ENCODE peak calls at places on chromosomes 13 and 19, in six cellular contexts. One of them, this sample, is unnamed.
A peak's percentile ranks its signal among the peaks of the same experiment; 100 is the strongest.

GRCh38 chr19:7926021-7926726 is at the start of gene CTXN1:
- DNase-seq in pancreas: peak; percentile 93
- DNase-seq in aorta: peak; percentile 93
- DNase-seq in A549: peak; percentile 45
- DNase-seq in skeletal muscle cell: no peak
- DNase-seq in CD4-positive, CD25-positive, alpha-beta regulatory T cell: peak; percentile 41
- DNase-seq in this sample: peak; percentile 83

GRCh38 chr13:19178901-19179593 is 2.6 kb downstream of the TUBA3C start:
- DNase-seq in pancreas: no peak
- DNase-seq in aorta: peak; percentile 16
- DNase-seq in A549: no peak
- DNase-seq in skeletal muscle cell: no peak
- DNase-seq in CD4-positive, CD25-positive, alpha-beta regulatory T cell: no peak
- DNase-seq in this sample: no peak

GRCh38 chr13:101570410-101570809 is 117.9 kb downstream of the ITGBL1 start:
- DNase-seq in pancreas: no peak
- DNase-seq in aorta: no peak
- DNase-seq in A549: peak; percentile 24
- DNase-seq in skeletal muscle cell: no peak
- DNase-seq in CD4-positive, CD25-positive, alpha-beta regulatory T cell: no peak
- DNase-seq in this sample: no peak

GRCh38 chr13:27334774-27335490 is 64.3 kb downstream of the RASL11A start:
- DNase-seq in pancreas: no peak
- DNase-seq in aorta: no peak
- DNase-seq in A549: no peak
- DNase-seq in skeletal muscle cell: peak; percentile 22
- DNase-seq in CD4-positive, CD25-positive, alpha-beta regulatory T cell: no peak
- DNase-seq in this sample: no peak

GRCh38 chr13:40261361-40261760 is 405.1 kb downstream of the FOXO1 start:
- DNase-seq in pancreas: no peak
- DNase-seq in aorta: no peak
- DNase-seq in A549: no peak
- DNase-seq in skeletal muscle cell: no peak
- DNase-seq in CD4-positive, CD25-positive, alpha-beta regulatory T cell: no peak
- DNase-seq in this sample: no peak

GRCh38 chr13:99398916-99399622 is 91.9 kb upstream of the GPR183 start:
- DNase-seq in pancreas: peak; percentile 35
- DNase-seq in aorta: peak; percentile 53
- DNase-seq in A549: no peak
- DNase-seq in skeletal muscle cell: no peak
- DNase-seq in CD4-positive, CD25-positive, alpha-beta regulatory T cell: no peak
- DNase-seq in this sample: no peak

GRCh38 chr13:83881031-83881727 is 1.1 kb downstream of the SLITRK1 start:
- DNase-seq in pancreas: no peak
- DNase-seq in aorta: no peak
- DNase-seq in A549: no peak
- DNase-seq in skeletal muscle cell: no peak
- DNase-seq in CD4-positive, CD25-positive, alpha-beta regulatory T cell: no peak
- DNase-seq in this sample: no peak

GRCh38 chr13:28531195-28531955 is 36.4 kb upstream of the FLT1 start:
- DNase-seq in pancreas: peak; percentile 60
- DNase-seq in aorta: peak; percentile 81
- DNase-seq in A549: no peak
- DNase-seq in skeletal muscle cell: no peak
- DNase-seq in CD4-positive, CD25-positive, alpha-beta regulatory T cell: no peak
- DNase-seq in this sample: peak; percentile 70

GRCh38 chr13:79671420-79671819 is 190.5 kb downstream of the NDFIP2 start:
- DNase-seq in pancreas: no peak
- DNase-seq in aorta: no peak
- DNase-seq in A549: no peak
- DNase-seq in skeletal muscle cell: no peak
- DNase-seq in CD4-positive, CD25-positive, alpha-beta regulatory T cell: no peak
- DNase-seq in this sample: no peak

GRCh38 chr19:31418692-31419430 is 69.6 kb upstream of the TSHZ3 start:
- DNase-seq in pancreas: no peak
- DNase-seq in aorta: no peak
- DNase-seq in A549: no peak
- DNase-seq in skeletal muscle cell: no peak
- DNase-seq in CD4-positive, CD25-positive, alpha-beta regulatory T cell: no peak
- DNase-seq in this sample: no peak

GRCh38 chr19:29965529-29965928 is 23.5 kb downstream of the URI1 start:
- DNase-seq in pancreas: no peak
- DNase-seq in aorta: no peak
- DNase-seq in A549: no peak
- DNase-seq in skeletal muscle cell: no peak
- DNase-seq in CD4-positive, CD25-positive, alpha-beta regulatory T cell: no peak
- DNase-seq in this sample: no peak

GRCh38 chr13:39505151-39505550 is 97.8 kb downstream of the LHFPL6 start:
- DNase-seq in pancreas: no peak
- DNase-seq in aorta: no peak
- DNase-seq in A549: no peak
- DNase-seq in skeletal muscle cell: no peak
- DNase-seq in CD4-positive, CD25-positive, alpha-beta regulatory T cell: no peak
- DNase-seq in this sample: no peak

GRCh38 chr19:7415163-7415856 is 66.6 kb downstream of the ARHGEF18 start:
- DNase-seq in pancreas: no peak
- DNase-seq in aorta: no peak
- DNase-seq in A549: peak; percentile 71
- DNase-seq in skeletal muscle cell: no peak
- DNase-seq in CD4-positive, CD25-positive, alpha-beta regulatory T cell: no peak
- DNase-seq in this sample: peak; percentile 83

GRCh38 chr13:42047561-42048322 is 706 bp upstream of the DGKH start:
- DNase-seq in pancreas: peak; percentile 74
- DNase-seq in aorta: no peak
- DNase-seq in A549: peak; percentile 64
- DNase-seq in skeletal muscle cell: no peak
- DNase-seq in CD4-positive, CD25-positive, alpha-beta regulatory T cell: peak; percentile 82
- DNase-seq in this sample: peak; percentile 76

GRCh38 chr13:32254916-32255743 is 60.0 kb downstream of the ZAR1L start:
- DNase-seq in pancreas: no peak
- DNase-seq in aorta: no peak
- DNase-seq in A549: no peak
- DNase-seq in skeletal muscle cell: no peak
- DNase-seq in CD4-positive, CD25-positive, alpha-beta regulatory T cell: no peak
- DNase-seq in this sample: no peak

GRCh38 chr13:36418022-36418805 is 14.1 kb upstream of the CCNA1 start:
- DNase-seq in pancreas: no peak
- DNase-seq in aorta: no peak
- DNase-seq in A549: no peak
- DNase-seq in skeletal muscle cell: peak; percentile 64
- DNase-seq in CD4-positive, CD25-positive, alpha-beta regulatory T cell: no peak
- DNase-seq in this sample: no peak

GRCh38 chr13:22883961-22884360 is 296.8 kb upstream of the SGCG start:
- DNase-seq in pancreas: no peak
- DNase-seq in aorta: no peak
- DNase-seq in A549: no peak
- DNase-seq in skeletal muscle cell: no peak
- DNase-seq in CD4-positive, CD25-positive, alpha-beta regulatory T cell: no peak
- DNase-seq in this sample: no peak

GRCh38 chr19:1240925-1241324 is 626 bp upstream of the ATP5F1D start:
- DNase-seq in pancreas: no peak
- DNase-seq in aorta: no peak
- DNase-seq in A549: no peak
- DNase-seq in skeletal muscle cell: no peak
- DNase-seq in CD4-positive, CD25-positive, alpha-beta regulatory T cell: no peak
- DNase-seq in this sample: no peak

GRCh38 chr19:30105723-30106122 is 163.7 kb downstream of the URI1 start:
- DNase-seq in pancreas: no peak
- DNase-seq in aorta: no peak
- DNase-seq in A549: no peak
- DNase-seq in skeletal muscle cell: no peak
- DNase-seq in CD4-positive, CD25-positive, alpha-beta regulatory T cell: no peak
- DNase-seq in this sample: no peak

GRCh38 chr19:38952395-38953165 is 21.8 kb downstream of the MRPS12 start:
- DNase-seq in pancreas: no peak
- DNase-seq in aorta: no peak
- DNase-seq in A549: peak; percentile 78
- DNase-seq in skeletal muscle cell: no peak
- DNase-seq in CD4-positive, CD25-positive, alpha-beta regulatory T cell: peak; percentile 68
- DNase-seq in this sample: no peak

GRCh38 chr19:45767410-45767880 is 1.6 kb downstream of the SIX5 start:
- DNase-seq in pancreas: peak; percentile 87
- DNase-seq in aorta: peak; percentile 91
- DNase-seq in A549: peak; percentile 74
- DNase-seq in skeletal muscle cell: peak; percentile 77
- DNase-seq in CD4-positive, CD25-positive, alpha-beta regulatory T cell: no peak
- DNase-seq in this sample: peak; percentile 87
- H3K4me3 ChIP-seq in pancreas: peak overlapping the region; percentile 85
- H3K4me3 ChIP-seq in aorta: peak overlapping the region; percentile 79
- H3K4me3 ChIP-seq in A549: peak overlapping the region; percentile 78
- H3K4me3 ChIP-seq in skeletal muscle cell: peak overlapping the region; percentile 78
- H3K4me3 ChIP-seq in CD4-positive, CD25-positive, alpha-beta regulatory T cell: no peak overlapping the region
- H3K4me3 ChIP-seq in this sample: peak overlapping the region; percentile 69

DNA sequence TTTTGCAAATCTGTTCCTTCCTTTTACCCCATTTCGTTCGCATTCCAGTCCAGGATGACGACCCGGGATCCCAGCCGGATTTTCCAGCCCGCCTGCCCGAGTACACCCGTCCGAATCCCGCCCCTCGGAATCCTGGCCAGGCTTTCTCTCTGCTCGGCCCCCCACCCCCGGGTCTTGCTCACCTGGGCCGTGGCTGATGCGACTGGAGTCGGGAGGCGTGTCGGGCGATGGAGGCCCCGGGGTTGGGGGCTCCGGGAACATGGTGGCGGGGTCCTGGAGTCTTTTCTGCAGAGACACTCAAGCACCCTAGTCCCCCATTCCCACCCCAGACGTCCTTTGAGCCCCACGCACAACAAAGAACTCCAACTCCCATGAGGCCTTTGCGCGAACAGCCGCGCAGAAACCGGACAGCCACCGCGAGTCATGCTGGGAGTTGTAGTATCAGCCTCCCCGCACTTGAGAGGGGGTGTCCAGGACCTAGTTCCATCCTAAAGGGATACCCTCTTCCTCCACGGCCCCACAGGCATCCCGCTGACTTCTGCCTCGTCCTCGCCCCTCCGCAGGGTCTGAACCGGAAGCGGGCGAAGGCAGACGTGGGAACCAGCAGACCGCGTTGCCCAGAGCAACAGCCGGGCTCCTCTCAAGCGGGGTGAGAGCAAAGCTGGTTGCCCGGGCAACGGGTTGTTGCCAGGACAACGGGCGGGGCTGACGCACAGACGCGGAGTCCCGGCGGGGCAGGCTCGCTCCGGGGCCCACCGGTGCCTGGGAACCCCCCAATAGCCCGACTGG is 1.1 kb downstream of the SYT5 start:
- DNase-seq in pancreas: peak; percentile 85
- DNase-seq in aorta: peak; percentile 87
- DNase-seq in A549: peak; percentile 91
- DNase-seq in skeletal muscle cell: peak; percentile 43
- DNase-seq in CD4-positive, CD25-positive, alpha-beta regulatory T cell: peak; percentile 87
- DNase-seq in this sample: peak; percentile 79
- H3K4me3 ChIP-seq in pancreas: peak overlapping the region; percentile 5
- H3K4me3 ChIP-seq in aorta: no peak overlapping the region
- H3K4me3 ChIP-seq in A549: peak overlapping the region; percentile 26
- H3K4me3 ChIP-seq in skeletal muscle cell: peak overlapping the region; percentile 50
- H3K4me3 ChIP-seq in CD4-positive, CD25-positive, alpha-beta regulatory T cell: peak overlapping the region; percentile 53
- H3K4me3 ChIP-seq in this sample: peak overlapping the region; percentile 26

DNA sequence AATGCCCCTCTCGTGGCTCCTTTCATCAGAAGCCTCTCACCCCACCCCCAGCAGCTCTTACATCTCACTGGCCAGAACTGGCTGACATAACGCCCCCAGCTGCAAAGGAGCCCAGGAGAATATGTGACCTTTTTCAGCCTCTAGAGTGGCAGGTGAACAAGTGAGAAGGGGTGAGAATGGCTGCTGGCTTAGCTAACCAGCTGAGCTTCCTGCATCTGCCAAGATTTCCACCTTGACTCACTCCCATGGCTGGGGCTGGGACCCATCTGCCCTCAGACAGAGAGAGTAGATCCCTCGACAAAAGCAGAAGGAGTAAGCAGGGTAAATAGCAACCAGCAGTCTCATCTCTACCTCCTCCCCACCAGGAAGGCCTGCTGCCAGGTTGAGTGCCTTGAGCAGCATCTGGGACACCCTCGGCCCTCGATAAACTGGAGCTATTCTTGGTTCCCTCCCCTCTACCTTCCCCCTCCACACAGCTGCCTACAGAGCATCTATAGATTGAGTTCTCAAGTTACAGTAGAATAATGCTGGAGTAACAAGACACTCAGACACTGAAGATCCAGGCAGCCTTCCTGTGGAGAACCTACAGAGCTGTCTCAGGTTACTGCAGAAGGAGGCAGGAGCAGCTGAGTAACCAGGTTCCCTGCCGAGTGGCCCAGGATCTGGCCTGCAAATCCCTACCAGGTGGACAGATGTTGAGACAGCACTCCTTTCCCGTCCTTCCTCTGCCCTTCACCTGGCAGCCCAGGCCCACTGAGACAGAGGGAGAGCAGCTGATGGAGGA is 15.5 kb downstream of the KASH5 start:
- DNase-seq in pancreas: no peak
- DNase-seq in aorta: no peak
- DNase-seq in A549: no peak
- DNase-seq in skeletal muscle cell: peak; percentile 23
- DNase-seq in CD4-positive, CD25-positive, alpha-beta regulatory T cell: no peak
- DNase-seq in this sample: no peak
- H3K4me3 ChIP-seq in pancreas: no peak overlapping the region
- H3K4me3 ChIP-seq in aorta: no peak overlapping the region
- H3K4me3 ChIP-seq in A549: no peak overlapping the region
- H3K4me3 ChIP-seq in skeletal muscle cell: no peak overlapping the region
- H3K4me3 ChIP-seq in CD4-positive, CD25-positive, alpha-beta regulatory T cell: no peak overlapping the region
- H3K4me3 ChIP-seq in this sample: no peak overlapping the region

DNA sequence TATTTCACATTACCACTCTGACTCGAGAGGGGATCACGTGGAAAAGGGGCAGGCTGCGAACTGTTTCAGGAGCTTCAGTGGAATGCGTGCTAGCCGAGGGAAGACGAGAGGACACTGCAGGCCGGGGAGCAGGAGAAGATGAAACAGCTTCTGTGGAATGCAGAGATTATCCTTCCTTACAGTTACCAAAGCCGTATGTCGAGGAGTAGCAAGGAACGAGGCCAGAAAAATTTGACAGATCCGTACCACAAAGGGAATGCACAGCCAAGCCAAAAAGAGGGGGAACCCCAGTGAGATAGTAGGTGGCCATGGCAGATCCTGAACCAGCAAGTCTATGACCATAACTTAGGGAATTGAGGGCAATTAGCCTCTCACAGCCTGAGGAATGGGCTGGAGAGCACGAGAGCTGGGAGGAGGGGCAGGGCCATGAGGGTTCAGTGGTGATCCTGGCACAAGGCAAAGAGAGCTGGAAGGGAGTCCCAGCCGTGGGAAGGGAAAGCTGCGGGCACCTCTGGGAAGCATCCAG is 5.3 kb downstream of the COL4A1 start:
- DNase-seq in pancreas: no peak
- DNase-seq in aorta: no peak
- DNase-seq in A549: no peak
- DNase-seq in skeletal muscle cell: no peak
- DNase-seq in CD4-positive, CD25-positive, alpha-beta regulatory T cell: no peak
- DNase-seq in this sample: no peak
- H3K4me3 ChIP-seq in pancreas: no peak overlapping the region
- H3K4me3 ChIP-seq in aorta: no peak overlapping the region
- H3K4me3 ChIP-seq in A549: no peak overlapping the region
- H3K4me3 ChIP-seq in skeletal muscle cell: no peak overlapping the region
- H3K4me3 ChIP-seq in CD4-positive, CD25-positive, alpha-beta regulatory T cell: no peak overlapping the region
- H3K4me3 ChIP-seq in this sample: no peak overlapping the region